ENCODE peak calls at places on chromosomes 5 and 9, in four cellular contexts. Z is A549, V is cardiac muscle cell, Y is adrenal gland. N is an unnamed sample.

GRCh38 chr9:34989946-34990635 is 546 bp downstream of the DNAJB5 start:
- DNase-seq in V (peak), Z (no peak), Y (no peak), N (peak)

GRCh38 chr9:88804289-88804596 is 187.0 kb upstream of the S1PR3 start:
- DNase-seq in Y (no peak), V (no peak), Z (no peak), N (no peak)

GRCh38 chr5:181088289-181088688 is 42.7 kb downstream of the OR2V1 start:
- DNase-seq in Y (no peak), Z (peak), V (no peak), N (no peak)

GRCh38 chr5:131263648-131264452 is at the start of gene CDC42SE2:
- DNase-seq in Y (peak), Z (peak), V (peak), N (peak)

GRCh38 chr5:55737793-55738192 is at the start of gene DDX4:
- DNase-seq in Z (no peak), Y (no peak), V (no peak), N (no peak)

GRCh38 chr5:60339691-60340191 is 360.2 kb downstream of the DEPDC1B start:
- DNase-seq in Y (no peak), Z (no peak), V (peak), N (no peak)

GRCh38 chr5:140598836-140599235 is 34.1 kb downstream of the CD14 start:
- DNase-seq in Z (no peak), Y (no peak), V (no peak), N (no peak)

GRCh38 chr5:99674086-99674485 is 745.3 kb upstream of the CHD1 start:
- DNase-seq in Y (no peak), Z (no peak), V (no peak), N (no peak)

GRCh38 chr5:45454114-45454513 is 242.1 kb downstream of the HCN1 start:
- DNase-seq in Y (peak), V (no peak), Z (no peak), N (peak)

GRCh38 chr5:6979061-6979460 is 265.8 kb downstream of the TENT4A start:
- DNase-seq in V (no peak), Y (no peak), Z (no peak), N (no peak)

GRCh38 chr5:22669345-22669744 is 183.8 kb downstream of the CDH12 start:
- DNase-seq in Y (no peak), V (no peak), Z (no peak), N (no peak)

GRCh38 chr9:126853667-126854066 is 6.8 kb upstream of the ZBTB34 start:
- DNase-seq in Y (no peak), V (peak), Z (no peak), N (no peak)

GRCh38 chr9:3716415-3716814 is 190.6 kb upstream of the RFX3 start:
- DNase-seq in Z (no peak), Y (no peak), V (no peak), N (no peak)

GRCh38 chr5:159504106-159504856 is 174.0 kb upstream of the IL12B start:
- DNase-seq in Y (peak), Z (no peak), V (peak), N (no peak)

GRCh38 chr9:107387401-107387800 is 102.2 kb downstream of the KLF4 start:
- DNase-seq in Z (no peak), V (peak), Y (no peak), N (no peak)

GRCh38 chr5:89351232-89351631 is 468.2 kb upstream of the MEF2C start:
- DNase-seq in Y (no peak), V (peak), Z (no peak), N (no peak)

GRCh38 chr5:13591621-13592020 is 352.9 kb downstream of the DNAH5 start:
- DNase-seq in V (peak), Z (peak), Y (no peak), N (no peak)

GRCh38 chr5:130773813-130774212 is 391.2 kb downstream of the HINT1 start:
- DNase-seq in V (no peak), Z (peak), Y (no peak), N (no peak)

GRCh38 chr5:142446131-142446959 is 121.5 kb upstream of the SPRY4 start:
- DNase-seq in Y (peak), V (peak), Z (no peak), N (no peak)

DNA sequence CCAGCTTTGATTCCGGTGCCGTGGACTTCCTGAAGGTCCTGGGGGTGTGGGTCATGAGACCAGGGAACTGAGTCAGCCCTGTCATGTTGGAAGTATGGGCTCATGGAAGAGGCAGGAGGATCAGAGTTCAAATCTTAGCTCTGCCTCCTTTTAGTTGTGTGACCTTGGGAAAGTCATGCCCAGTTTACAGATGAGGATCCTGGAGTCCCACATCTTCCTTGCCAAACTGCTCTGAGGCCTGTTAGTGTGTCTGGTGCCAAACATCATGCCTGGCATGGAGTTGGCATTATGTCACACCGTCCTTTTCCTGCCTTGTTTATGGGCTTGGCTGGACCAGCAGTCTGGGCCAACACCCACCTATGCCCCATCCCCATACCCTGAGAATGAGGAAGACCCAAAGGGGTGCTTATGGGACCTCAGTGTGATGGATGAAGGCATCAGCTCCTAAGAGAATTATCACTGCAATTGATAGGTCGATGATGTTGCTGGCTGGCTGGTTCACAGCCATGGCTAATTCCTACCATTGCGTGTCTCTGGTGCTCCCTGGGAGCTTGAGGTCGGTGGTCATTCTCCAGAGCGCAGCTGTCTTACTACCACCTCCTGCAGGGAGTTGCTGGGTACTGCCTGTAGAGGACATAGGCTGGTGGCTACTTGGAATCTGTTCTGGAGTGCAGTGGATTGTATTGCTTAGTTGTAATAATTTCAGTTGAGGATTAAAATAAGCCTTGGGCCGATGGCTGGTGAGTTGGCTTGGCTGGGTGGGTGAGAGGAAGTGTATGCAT is 140.5 kb upstream of the PITX1 start:
- DNase-seq in V (no peak), Z (no peak), Y (no peak), N (no peak)
- TF ChIP-seq CTCF in V (no peak), Z (no peak), Y (no peak), N (peak)

GRCh38 chr9:121598167-121599000 is 53.0 kb upstream of the DAB2IP start:
- DNase-seq in V (peak), Z (no peak), Y (peak), N (peak)
- TF ChIP-seq CTCF in V (peak), Z (no peak), Y (peak), N (no peak)

GRCh38 chr9:12191630-12192029 is 501.6 kb upstream of the TYRP1 start:
- DNase-seq in Y (no peak), Z (no peak), V (no peak), N (no peak)

GRCh38 chr9:12195456-12195855 is 497.7 kb upstream of the TYRP1 start:
- DNase-seq in V (no peak), Z (no peak), Y (no peak), N (no peak)
- TF ChIP-seq CTCF in V (no peak), Z (no peak), Y (no peak), N (no peak)

GRCh38 chr5:179344301-179345178 is 721 bp downstream of the ADAMTS2 start:
- DNase-seq in Y (no peak), Z (no peak), V (peak), N (peak)

GRCh38 chr5:179345179-179345428 is 157 bp downstream of the ADAMTS2 start:
- DNase-seq in Y (no peak), Z (no peak), V (no peak), N (no peak)

GRCh38 chr5:179343021-179343781 is 2.1 kb downstream of the ADAMTS2 start:
- DNase-seq in Z (no peak), V (no peak), Y (no peak), N (no peak)

GRCh38 chr5:179342577-179342976 is 2.7 kb downstream of the ADAMTS2 start:
- DNase-seq in V (peak), Y (no peak), Z (no peak), N (peak)

DNA sequence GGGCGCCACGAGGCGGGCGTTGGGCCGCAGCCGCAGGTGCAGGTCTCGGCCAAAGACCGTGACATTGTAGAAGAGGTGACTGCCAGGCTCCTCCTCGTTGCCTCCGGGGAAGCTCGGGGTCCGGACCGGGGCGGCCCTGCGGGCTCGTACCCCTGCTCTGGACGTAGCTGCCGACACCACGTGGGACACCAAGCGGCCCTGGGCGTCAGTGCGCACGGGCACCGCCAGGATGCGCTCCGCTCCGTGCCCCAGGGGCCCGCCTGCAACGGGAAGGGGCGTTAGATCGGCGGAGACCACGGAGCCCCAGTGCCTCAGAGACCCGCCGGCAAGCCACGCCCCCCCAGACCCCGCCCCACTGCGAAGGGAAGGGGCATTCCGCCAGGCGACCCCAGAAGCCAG is 1.4 kb downstream of the ADAMTS2 start:
- DNase-seq in Y (no peak), V (peak), Z (peak), N (peak)
- TF ChIP-seq CTCF in Y (peak), V (peak), Z (no peak), N (peak)

GRCh38 chr9:85483214-85483613 is 258.5 kb downstream of the AGTPBP1 start:
- DNase-seq in Y (no peak), Z (no peak), V (no peak), N (no peak)
- TF ChIP-seq CTCF in Y (no peak), Z (no peak), V (no peak), N (no peak)

N was measured in nephron progenitor cell.